ENCODE peak calls at places on chromosomes 13 and 19, in six cellular contexts. G, I, Z, D, H and F are unnamed samples. For H3K4me1, the result is how much of the 10 kb centered on the place peaks cover.

GRCh38 chr19:50475736-50476223 is 527 bp upstream of the EMC10 start:
- DNase-seq in H (no peak), I (no peak), D (no peak), Z (no peak), G (no peak), F (no peak)

GRCh38 chr13:42720858-42721219 is 60.5 kb upstream of the FAM216B start:
- DNase-seq in H (no peak), G (no peak), D (no peak), I (no peak), Z (no peak), F (no peak)

GRCh38 chr19:36041831-36042230 is 9.2 kb upstream of the CLIP3 start:
- DNase-seq in D (no peak), I (peak), H (peak), G (no peak), Z (no peak), F (peak)

GRCh38 chr13:80100636-80101035 is 240.3 kb downstream of the SPRY2 start:
- DNase-seq in D (no peak), G (no peak), Z (no peak), I (peak), H (no peak), F (no peak)

GRCh38 chr19:34555447-34555846 is 73.9 kb downstream of the WTIP start:
- DNase-seq in G (no peak), H (peak), D (peak), Z (no peak), I (no peak), F (no peak)

GRCh38 chr13:37617162-37617561 is 18.6 kb upstream of the POSTN start:
- DNase-seq in H (peak), I (peak), G (no peak), D (no peak), Z (no peak), F (peak)

GRCh38 chr13:33696530-33696929 is 121.4 kb upstream of the RFC3 start:
- DNase-seq in Z (no peak), D (no peak), G (no peak), H (no peak), I (no peak), F (no peak)

GRCh38 chr19:39497850-39498261 is 891 bp upstream of the DLL3 start:
- DNase-seq in H (no peak), I (peak), G (peak), D (peak), Z (peak), F (peak)

GRCh38 chr13:26584713-26585112 is 27.2 kb downstream of the WASF3 start:
- DNase-seq in I (peak), D (no peak), Z (no peak), H (no peak), G (no peak), F (peak)

GRCh38 chr13:40306817-40307216 is 359.6 kb downstream of the FOXO1 start:
- DNase-seq in I (no peak), H (no peak), D (no peak), Z (no peak), G (no peak), F (no peak)

GRCh38 chr13:106625578-106625977 is 57.6 kb upstream of the ARGLU1 start:
- DNase-seq in Z (no peak), G (no peak), H (no peak), D (no peak), I (no peak), F (no peak)

GRCh38 chr13:33381906-33382305 is 96.4 kb upstream of the STARD13 start:
- DNase-seq in I (no peak), H (peak), G (no peak), Z (no peak), D (no peak), F (no peak)

GRCh38 chr19:1086618-1087017 is 8.6 kb downstream of the POLR2E start:
- DNase-seq in I (no peak), H (no peak), Z (no peak), G (no peak), D (no peak), F (no peak)

GRCh38 chr19:29012457-29012856 is 200.5 kb downstream of the UQCRFS1 start:
- DNase-seq in I (no peak), H (no peak), Z (no peak), G (no peak), D (no peak), F (no peak)

GRCh38 chr13:43544011-43544410 is 242.8 kb downstream of the ENOX1 start:
- DNase-seq in Z (no peak), I (peak), D (no peak), H (peak), G (no peak), F (peak)

GRCh38 chr19:34960103-34960805 is 3.8 kb downstream of the ZNF792 start:
- DNase-seq in G (no peak), D (no peak), H (no peak), Z (peak), I (peak), F (no peak)

GRCh38 chr13:98315466-98315865 is 138.4 kb upstream of the RNF113B start:
- DNase-seq in Z (no peak), I (peak), H (peak), G (no peak), D (no peak), F (peak)

GRCh38 chr19:50458396-50459066 is 17.8 kb upstream of the EMC10 start:
- DNase-seq in H (no peak), G (no peak), Z (no peak), I (peak), D (no peak), F (no peak)

GRCh38 chr13:43686557-43686956 is 100.2 kb downstream of the ENOX1 start:
- DNase-seq in G (no peak), H (peak), Z (no peak), I (peak), D (no peak), F (peak)

GRCh38 chr19:35738021-35738886 is 4.0 kb downstream of the IGFLR1 start:
- DNase-seq in I (no peak), G (no peak), Z (no peak), D (no peak), H (no peak), F (no peak)

GRCh38 chr13:28707629-28708427 is 10.9 kb downstream of the SLC46A3 start:
- DNase-seq in G (no peak), Z (no peak), H (peak), I (peak), D (no peak), F (peak)

GRCh38 chr13:102846261-102847015 is 606 bp downstream of the ERCC5 start:
- DNase-seq in H (peak), G (no peak), D (peak), Z (no peak), I (peak), F (peak)

GRCh38 chr19:51688665-51689571 is 4.2 kb upstream of the SPACA6 start:
- DNase-seq in Z (peak), G (peak), H (peak), D (peak), I (peak), F (peak)
- H2BK120ac ChIP-seq in Z (no peak), G (no peak), H (peak), D (no peak), I (peak), F (peak)

DNA sequence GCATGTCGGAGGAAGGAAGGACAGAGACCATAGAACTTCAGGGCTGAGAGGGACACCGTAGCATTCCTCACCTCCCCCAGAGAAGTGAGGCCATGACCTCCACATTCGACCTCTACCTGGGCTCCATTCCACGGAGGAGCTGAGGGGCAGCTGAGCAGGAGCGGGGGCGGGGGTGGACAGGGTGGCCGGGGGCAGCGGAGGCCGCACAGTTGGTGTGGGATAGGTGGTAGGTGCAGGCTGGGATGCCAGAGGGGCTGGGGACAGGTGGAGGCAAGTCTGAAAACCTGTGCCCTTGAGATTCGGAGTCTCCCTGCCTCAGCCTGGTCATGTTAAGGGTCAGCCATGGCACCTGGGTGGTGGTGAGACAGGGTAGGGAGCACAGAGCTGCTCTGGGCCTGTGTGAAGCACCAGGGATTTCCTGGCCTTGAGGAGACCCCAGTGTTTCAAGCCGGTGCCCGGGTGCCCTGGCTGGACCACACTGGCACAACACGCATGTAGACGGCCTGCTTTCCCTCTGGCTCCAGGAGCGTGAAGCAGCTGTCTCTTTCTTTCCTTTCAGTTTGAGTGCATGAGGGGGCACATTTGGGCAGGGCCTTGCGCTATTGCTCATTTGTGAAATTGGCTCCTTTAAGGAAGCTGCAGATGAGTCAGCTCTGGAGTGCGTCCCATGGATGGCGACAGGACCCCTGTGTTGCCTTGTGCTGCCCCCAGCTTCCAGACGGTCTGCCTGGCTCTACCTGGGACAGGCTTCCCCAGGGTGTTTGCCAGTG is 51.8 kb downstream of the TSSK6 start:
- DNase-seq in H (no peak), D (no peak), G (no peak), Z (no peak), I (peak), F (peak)
- H3K4me1 ChIP-seq in H (half or more), D (under half), G (half or more), Z (half or more), I (half or more), F (half or more)

GRCh38 chr13:94780421-94780820 is 68.1 kb upstream of the SOX21 start:
- DNase-seq in Z (no peak), G (no peak), H (no peak), D (no peak), I (no peak), F (no peak)

GRCh38 chr13:94778986-94779385 is 66.6 kb upstream of the SOX21 start:
- DNase-seq in D (no peak), I (no peak), H (no peak), G (no peak), Z (no peak), F (no peak)

GRCh38 chr13:94784066-94784465 is 71.7 kb upstream of the SOX21 start:
- DNase-seq in I (peak), D (no peak), H (no peak), Z (no peak), G (no peak), F (peak)

GRCh38 chr13:94778585-94778984 is 66.2 kb upstream of the SOX21 start:
- DNase-seq in I (no peak), H (no peak), G (no peak), Z (no peak), D (no peak), F (no peak)

GRCh38 chr13:94783489-94783888 is 71.1 kb upstream of the SOX21 start:
- DNase-seq in I (no peak), D (no peak), H (no peak), G (no peak), Z (no peak), F (no peak)
- H2AFZ ChIP-seq in I (no peak), D (no peak), H (no peak), G (no peak), Z (no peak), F (no peak)

DNA sequence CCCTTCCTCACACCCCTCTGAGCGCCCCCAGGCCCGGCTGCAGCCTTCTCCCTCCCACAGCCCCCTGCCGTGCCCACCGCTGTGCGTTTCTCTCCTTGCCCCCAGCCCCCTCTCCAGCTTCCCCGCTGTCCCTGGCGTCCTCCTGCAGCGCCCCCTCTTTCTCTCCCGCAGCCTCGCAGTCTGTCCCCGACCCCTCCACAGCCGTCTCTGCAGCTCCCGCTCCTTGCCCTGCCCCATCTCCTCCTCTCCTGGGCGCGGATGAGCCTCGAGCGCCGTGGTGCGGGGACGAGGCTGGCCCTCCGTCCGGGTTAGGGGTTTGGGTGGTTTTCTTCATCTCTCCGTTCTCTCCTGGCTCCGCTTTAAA is 1.1 kb downstream of the KMT5C start:
- DNase-seq in I (no peak), H (peak), Z (no peak), G (no peak), D (peak), F (peak)
- H2BK120ac ChIP-seq in I (no peak), H (peak), Z (no peak), G (peak), D (no peak), F (no peak)

GRCh38 chr19:37564624-37565369 is 29.8 kb downstream of the ZNF571 start:
- DNase-seq in Z (no peak), D (no peak), I (no peak), G (no peak), H (no peak), F (peak)

GRCh38 chr19:37565370-37565669 is 29.3 kb downstream of the ZNF571 start:
- DNase-seq in H (no peak), I (no peak), Z (no peak), G (no peak), D (no peak), F (no peak)

DNA sequence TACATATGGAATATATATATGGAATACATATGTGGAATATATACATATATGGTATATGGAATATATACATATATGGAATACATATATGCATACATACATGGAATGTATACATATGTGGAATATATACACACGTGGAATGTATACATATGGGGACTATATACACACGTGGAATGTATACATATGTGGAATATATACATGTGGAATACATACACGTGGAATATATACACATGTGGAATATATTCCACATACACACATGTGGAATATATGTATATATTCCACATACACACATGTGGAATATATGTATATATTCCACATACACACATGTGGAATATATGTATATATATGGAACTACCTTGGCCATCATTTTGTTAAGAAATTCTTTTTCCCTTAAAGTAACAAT is 31.1 kb downstream of the ZNF571 start:
- DNase-seq in Z (no peak), H (no peak), G (no peak), I (no peak), D (no peak), F (no peak)
- H3K4me1 ChIP-seq in Z (under half), H (under half), G (under half), I (under half), D (under half), F (under half)

GRCh38 chr13:31201341-31202024 is 1.7 kb downstream of the B3GLCT start:
- DNase-seq in H (no peak), Z (no peak), G (no peak), I (peak), D (no peak), F (peak)
- H2AFZ ChIP-seq in H (no peak), Z (no peak), G (peak), I (no peak), D (no peak), F (no peak)

GRCh38 chr19:3573858-3574637 is 1.3 kb downstream of the HMG20B start:
- DNase-seq in D (peak), I (peak), H (peak), G (peak), Z (peak), F (peak)

GRCh38 chr19:3570619-3571018 is 2.1 kb upstream of the HMG20B start:
- DNase-seq in D (no peak), H (no peak), G (no peak), I (no peak), Z (no peak), F (no peak)

GRCh38 chr19:3572132-3572854 is 451 bp upstream of the HMG20B start:
- DNase-seq in I (peak), Z (peak), H (peak), D (peak), G (peak), F (peak)

GRCh38 chr19:3573162-3573857 is 566 bp downstream of the HMG20B start:
- DNase-seq in I (no peak), Z (peak), D (no peak), G (no peak), H (peak), F (no peak)

DNA sequence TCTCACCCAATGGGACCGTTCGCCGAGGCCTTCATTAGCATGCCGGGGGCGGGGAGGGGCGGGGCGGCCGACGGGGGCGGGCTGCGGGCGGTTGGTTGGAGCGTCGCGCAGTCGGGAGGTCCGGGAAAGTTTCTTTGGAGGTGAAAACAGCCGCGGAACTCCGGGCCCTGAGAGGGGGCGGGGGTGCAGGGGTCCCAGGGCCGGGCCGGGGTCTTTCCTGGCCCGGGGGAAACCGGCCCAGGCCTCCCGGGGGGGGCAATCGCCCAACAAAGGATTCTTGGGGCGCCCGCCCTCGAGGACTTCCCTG is at the start of gene HMG20B:
- DNase-seq in G (no peak), I (no peak), Z (no peak), H (no peak), D (no peak), F (no peak)
- H2BK120ac ChIP-seq in G (no peak), I (peak), Z (no peak), H (peak), D (no peak), F (peak)

DNA sequence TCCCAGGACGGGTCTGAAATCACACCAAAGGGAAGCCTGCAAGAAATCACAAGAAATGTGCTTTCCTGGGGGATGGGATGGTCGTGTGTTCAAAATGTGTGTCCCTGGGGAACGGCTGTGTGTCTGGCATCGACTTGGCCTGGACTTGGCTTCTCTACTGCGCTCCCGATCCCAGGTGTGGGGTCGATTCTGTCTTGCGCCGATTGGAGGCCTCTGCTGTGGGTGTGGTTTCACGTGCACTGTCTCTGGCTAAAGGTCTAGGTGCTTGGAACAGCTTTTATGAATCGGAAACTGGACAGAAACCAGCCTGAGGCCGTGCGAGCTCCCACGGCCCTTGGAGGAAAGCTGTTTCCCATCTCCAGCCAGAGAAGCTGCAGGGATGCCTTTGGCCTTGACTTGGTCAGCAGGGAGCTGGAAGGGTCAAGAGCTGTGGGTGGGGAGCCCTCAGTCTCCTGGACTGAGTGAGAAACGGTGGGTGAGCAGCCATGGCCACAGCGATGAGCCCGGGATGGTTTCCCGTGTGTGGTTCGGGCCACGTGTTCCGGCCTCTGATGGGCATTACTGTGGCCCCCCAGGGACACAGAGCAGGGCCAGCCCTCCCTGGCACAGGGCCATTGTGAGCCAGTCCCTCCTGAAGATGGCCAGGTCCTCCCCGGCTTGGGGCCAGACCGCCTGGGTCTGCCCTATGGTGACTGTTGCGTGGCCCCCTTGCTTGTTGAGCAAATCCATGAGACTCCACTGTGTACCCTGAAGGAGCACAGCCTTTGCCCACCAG is 29.7 kb downstream of the MCF2L start:
- DNase-seq in H (no peak), I (no peak), D (no peak), G (no peak), Z (no peak), F (no peak)
- H3K4me1 ChIP-seq in H (under half), I (under half), D (under half), G (under half), Z (under half), F (under half)

DNA sequence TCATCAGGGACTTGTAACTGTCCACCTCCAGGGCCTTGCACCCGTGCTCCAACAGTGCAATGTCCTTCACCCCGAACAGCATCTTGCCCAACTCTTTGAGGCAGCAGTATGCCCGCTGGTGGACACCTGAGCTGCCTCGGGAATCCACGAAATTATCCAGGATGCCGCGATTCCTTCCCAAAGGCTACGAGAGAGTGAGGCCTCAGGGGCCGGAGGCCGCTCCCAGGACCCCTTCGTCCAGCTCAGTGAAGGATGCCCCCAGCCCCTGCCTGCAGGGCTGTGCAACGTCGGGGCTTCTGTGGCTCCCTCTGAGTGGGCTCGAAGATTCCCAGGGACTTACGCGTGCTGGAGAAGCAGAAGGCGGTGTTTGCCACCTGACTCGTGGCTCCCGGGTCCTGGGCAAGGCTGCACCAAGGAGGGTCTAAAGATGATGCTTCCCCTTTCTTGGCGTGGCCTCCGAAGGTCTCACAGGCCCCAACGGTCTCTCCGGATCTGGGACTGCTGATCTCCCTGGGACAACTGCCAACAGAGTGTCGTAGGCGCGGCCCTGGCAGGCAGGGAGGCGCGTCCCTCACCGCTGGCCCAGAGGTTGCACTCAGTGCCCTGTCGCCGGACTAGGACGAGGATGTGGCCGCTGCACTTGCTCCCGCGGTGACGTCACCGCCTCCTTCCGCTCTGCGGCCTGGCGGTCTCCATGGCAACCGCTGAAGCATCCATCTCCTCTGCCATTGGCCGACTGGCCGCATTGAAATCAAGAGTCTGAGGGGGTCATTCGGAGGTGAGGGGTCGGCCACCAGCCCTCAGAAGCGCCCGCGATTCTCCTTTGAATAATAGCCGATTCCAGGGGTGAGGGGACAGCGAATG is at the start of gene PNMA8C:
- DNase-seq in Z (peak), I (peak), G (peak), D (peak), H (peak), F (peak)
- H2AFZ ChIP-seq in Z (peak), I (peak), G (peak), D (no peak), H (no peak), F (no peak)